ENCODE peak calls at places on chromosomes 7 and 10, in eight cellular contexts. M is non-pigmented ciliary epithelial cell; R is cardiac fibroblast; E is activated naive CD8-positive, alpha-beta T cell treated with anti-CD3 and anti-CD28 coated beads, Interleukin-2, amount 50 U/mL, for 24 hours; L is mammary epithelial cell; W is Calu3; P is central memory CD4-positive, alpha-beta T cell; J is HTR-8/SVneo. H is an unnamed sample.
A peak's percentile ranks its signal among the peaks of the same experiment; 100 is the strongest.

GRCh38 chr7:11910253-11910652 is 78.3 kb upstream of the THSD7A start:
- DNase-seq in W (no peak), R (no peak), P (no peak), J (no peak), M (no peak), E (no peak), L (no peak), H (no peak)

GRCh38 chr10:107653832-107654287 is 489.4 kb upstream of the SORCS1 start:
- DNase-seq in M (peak; percentile 10), P (no peak), E (no peak), W (no peak), L (peak; percentile 70), R (peak; percentile 59), J (no peak), H (no peak)

GRCh38 chr7:2939193-2939885 is 95.2 kb upstream of the GNA12 start:
- DNase-seq in M (no peak), E (no peak), J (no peak), L (peak; percentile 53), W (no peak), R (no peak), P (no peak), H (no peak)

GRCh38 chr7:91230100-91230499 is 34.1 kb upstream of the FZD1 start:
- DNase-seq in L (no peak), E (no peak), P (no peak), M (no peak), J (no peak), R (no peak), W (no peak), H (no peak)

GRCh38 chr7:22853674-22854157 is 31.1 kb upstream of the TOMM7 start:
- DNase-seq in L (no peak), W (no peak), R (peak; percentile 34), P (peak; percentile 59), E (no peak), M (no peak), J (no peak), H (no peak)

GRCh38 chr10:85618841-85619240 is 747.8 kb downstream of the GRID1 start:
- DNase-seq in R (no peak), W (no peak), M (no peak), L (no peak), P (no peak), E (no peak), J (no peak), H (no peak)

GRCh38 chr7:138854115-138854645 is 56.2 kb upstream of the ATP6V0A4 start:
- DNase-seq in E (no peak), P (no peak), M (no peak), W (no peak), R (no peak), L (peak; percentile 3), J (no peak), H (no peak)

GRCh38 chr10:93465806-93466675 is 16.1 kb downstream of the MYOF start:
- DNase-seq in P (no peak), J (peak; percentile 84), M (peak; percentile 75), L (peak; percentile 98), E (no peak), W (peak; percentile 87), R (peak; percentile 97), H (peak; percentile 55)

GRCh38 chr10:48287417-48288391 is 13.2 kb upstream of the FRMPD2 start:
- DNase-seq in J (no peak), W (peak; percentile 10), R (peak; percentile 5), M (no peak), L (peak; percentile 45), P (no peak), E (no peak), H (no peak)

GRCh38 chr7:107907-108306 is 84.5 kb upstream of the FAM20C start:
- DNase-seq in M (no peak), R (no peak), J (no peak), L (no peak), W (no peak), P (no peak), E (no peak), H (no peak)

GRCh38 chr7:94513565-94513860 is 3.9 kb downstream of the CASD1 start:
- DNase-seq in W (no peak), R (peak; percentile 6), J (no peak), P (no peak), L (peak; percentile 1), E (no peak), M (no peak), H (no peak)